ENCODE peak calls at places on chromosome 16, in five cellular contexts. One of them, this sample, is unnamed.
A peak's percentile ranks its signal among the peaks of the same experiment; 100 is the strongest.

GRCh38 chr16:79628501-79628975 is 28.0 kb upstream of the MAF start:
- DNase-seq in left lung: no peak
- DNase-seq in breast epithelium: no peak
- DNase-seq in HepG2: no peak
- DNase-seq in CD8-positive, alpha-beta memory T cell: no peak
- DNase-seq in this sample: no peak

GRCh38 chr16:26992661-26993365 is 73.9 kb upstream of the C16orf82 start:
- DNase-seq in left lung: no peak
- DNase-seq in breast epithelium: no peak
- DNase-seq in HepG2: no peak
- DNase-seq in CD8-positive, alpha-beta memory T cell: no peak
- DNase-seq in this sample: no peak

GRCh38 chr16:70715860-70716357 is 30.1 kb upstream of the MTSS2 start:
- DNase-seq in left lung: no peak
- DNase-seq in breast epithelium: peak; percentile 55
- DNase-seq in HepG2: no peak
- DNase-seq in CD8-positive, alpha-beta memory T cell: no peak
- DNase-seq in this sample: no peak

GRCh38 chr16:28112908-28113307 is 49.4 kb upstream of the GSG1L start:
- DNase-seq in left lung: no peak
- DNase-seq in breast epithelium: no peak
- DNase-seq in HepG2: no peak
- DNase-seq in CD8-positive, alpha-beta memory T cell: no peak
- DNase-seq in this sample: no peak

GRCh38 chr16:2980227-2981176 is at the start of gene PKMYT1:
- DNase-seq in left lung: peak; percentile 91
- DNase-seq in breast epithelium: peak; percentile 83
- DNase-seq in HepG2: peak; percentile 73
- DNase-seq in CD8-positive, alpha-beta memory T cell: peak; percentile 95
- DNase-seq in this sample: peak; percentile 96

GRCh38 chr16:17271687-17272086 is 199.1 kb downstream of the XYLT1 start:
- DNase-seq in left lung: no peak
- DNase-seq in breast epithelium: no peak
- DNase-seq in HepG2: no peak
- DNase-seq in CD8-positive, alpha-beta memory T cell: no peak
- DNase-seq in this sample: no peak

GRCh38 chr16:47888142-47888541 is 267.7 kb downstream of the ABCC12 start:
- DNase-seq in left lung: no peak
- DNase-seq in breast epithelium: no peak
- DNase-seq in HepG2: peak; percentile 75
- DNase-seq in CD8-positive, alpha-beta memory T cell: no peak
- DNase-seq in this sample: no peak

GRCh38 chr16:72042157-72042660 is 12.1 kb upstream of the HP start:
- DNase-seq in left lung: no peak
- DNase-seq in breast epithelium: peak; percentile 76
- DNase-seq in HepG2: peak; percentile 65
- DNase-seq in CD8-positive, alpha-beta memory T cell: no peak
- DNase-seq in this sample: no peak

GRCh38 chr16:13012591-13012990 is 111.2 kb downstream of the SHISA9 start:
- DNase-seq in left lung: no peak
- DNase-seq in breast epithelium: no peak
- DNase-seq in HepG2: no peak
- DNase-seq in CD8-positive, alpha-beta memory T cell: no peak
- DNase-seq in this sample: no peak

GRCh38 chr16:27240948-27241531 is 27.5 kb downstream of the NSMCE1 start:
- DNase-seq in left lung: peak; percentile 27
- DNase-seq in breast epithelium: no peak
- DNase-seq in HepG2: no peak
- DNase-seq in CD8-positive, alpha-beta memory T cell: no peak
- DNase-seq in this sample: peak; percentile 60

GRCh38 chr16:6684076-6684673 is 648.5 kb upstream of the RBFOX1 start:
- DNase-seq in left lung: no peak
- DNase-seq in breast epithelium: no peak
- DNase-seq in HepG2: peak; percentile 5
- DNase-seq in CD8-positive, alpha-beta memory T cell: no peak
- DNase-seq in this sample: no peak

GRCh38 chr16:56558024-56558747 is 6.7 kb upstream of the MT4 start:
- DNase-seq in left lung: no peak
- DNase-seq in breast epithelium: peak; percentile 63
- DNase-seq in HepG2: no peak
- DNase-seq in CD8-positive, alpha-beta memory T cell: no peak
- DNase-seq in this sample: peak; percentile 23

GRCh38 chr16:77298638-77299360 is 99.6 kb downstream of the SYCE1L start:
- DNase-seq in left lung: no peak
- DNase-seq in breast epithelium: no peak
- DNase-seq in HepG2: no peak
- DNase-seq in CD8-positive, alpha-beta memory T cell: no peak
- DNase-seq in this sample: no peak

GRCh38 chr16:85369741-85370528 is 243.2 kb upstream of the GSE1 start:
- DNase-seq in left lung: peak; percentile 59
- DNase-seq in breast epithelium: no peak
- DNase-seq in HepG2: peak; percentile 31
- DNase-seq in CD8-positive, alpha-beta memory T cell: peak; percentile 39
- DNase-seq in this sample: peak; percentile 82

GRCh38 chr16:1903220-1903574 is 15.0 kb downstream of the HS3ST6 start:
- DNase-seq in left lung: no peak
- DNase-seq in breast epithelium: no peak
- DNase-seq in HepG2: no peak
- DNase-seq in CD8-positive, alpha-beta memory T cell: no peak
- DNase-seq in this sample: no peak

GRCh38 chr16:79294568-79294967 is 306.0 kb downstream of the MAF start:
- DNase-seq in left lung: no peak
- DNase-seq in breast epithelium: no peak
- DNase-seq in HepG2: peak; percentile 6
- DNase-seq in CD8-positive, alpha-beta memory T cell: no peak
- DNase-seq in this sample: no peak

GRCh38 chr16:19434584-19434983 is 16.9 kb downstream of the TMC5 start:
- DNase-seq in left lung: no peak
- DNase-seq in breast epithelium: no peak
- DNase-seq in HepG2: no peak
- DNase-seq in CD8-positive, alpha-beta memory T cell: no peak
- DNase-seq in this sample: no peak

GRCh38 chr16:27473101-27473900 is 71.3 kb downstream of the IL21R start:
- DNase-seq in left lung: no peak
- DNase-seq in breast epithelium: no peak
- DNase-seq in HepG2: no peak
- DNase-seq in CD8-positive, alpha-beta memory T cell: no peak
- DNase-seq in this sample: no peak

GRCh38 chr16:3058173-3059030 is 7.0 kb upstream of the IL32 start:
- DNase-seq in left lung: peak; percentile 65
- DNase-seq in breast epithelium: peak; percentile 51
- DNase-seq in HepG2: peak; percentile 36
- DNase-seq in CD8-positive, alpha-beta memory T cell: peak; percentile 51
- DNase-seq in this sample: peak; percentile 81

GRCh38 chr16:3045758-3046505 is 429 bp upstream of the MMP25 start:
- DNase-seq in left lung: peak; percentile 51
- DNase-seq in breast epithelium: no peak
- DNase-seq in HepG2: no peak
- DNase-seq in CD8-positive, alpha-beta memory T cell: no peak
- DNase-seq in this sample: peak; percentile 75

GRCh38 chr16:83995756-83996155 is 27.7 kb downstream of the NECAB2 start:
- DNase-seq in left lung: no peak
- DNase-seq in breast epithelium: no peak
- DNase-seq in HepG2: no peak
- DNase-seq in CD8-positive, alpha-beta memory T cell: no peak
- DNase-seq in this sample: no peak

GRCh38 chr16:14289692-14290340 is 218.7 kb downstream of the MRTFB start:
- DNase-seq in left lung: no peak
- DNase-seq in breast epithelium: no peak
- DNase-seq in HepG2: peak; percentile 66
- DNase-seq in CD8-positive, alpha-beta memory T cell: no peak
- DNase-seq in this sample: no peak

GRCh38 chr16:65117701-65118448 is 4.0 kb downstream of the CDH11 start:
- DNase-seq in left lung: peak; percentile 50
- DNase-seq in breast epithelium: peak; percentile 60
- DNase-seq in HepG2: peak; percentile 59
- DNase-seq in CD8-positive, alpha-beta memory T cell: no peak
- DNase-seq in this sample: no peak

GRCh38 chr16:20175358-20175757 is 101.7 kb upstream of the GPR139 start:
- DNase-seq in left lung: no peak
- DNase-seq in breast epithelium: no peak
- DNase-seq in HepG2: no peak
- DNase-seq in CD8-positive, alpha-beta memory T cell: no peak
- DNase-seq in this sample: no peak

GRCh38 chr16:49608801-49609200 is 235.2 kb downstream of the C16orf78 start:
- DNase-seq in left lung: no peak
- DNase-seq in breast epithelium: no peak
- DNase-seq in HepG2: peak; percentile 39
- DNase-seq in CD8-positive, alpha-beta memory T cell: no peak
- DNase-seq in this sample: no peak

GRCh38 chr16:22375117-22375962 is 921 bp upstream of the CDR2 start:
- DNase-seq in left lung: no peak
- DNase-seq in breast epithelium: no peak
- DNase-seq in HepG2: peak; percentile 42
- DNase-seq in CD8-positive, alpha-beta memory T cell: no peak
- DNase-seq in this sample: no peak

GRCh38 chr16:20300312-20301097 is 26.8 kb downstream of the GP2 start:
- DNase-seq in left lung: peak; percentile 39
- DNase-seq in breast epithelium: no peak
- DNase-seq in HepG2: peak; percentile 71
- DNase-seq in CD8-positive, alpha-beta memory T cell: no peak
- DNase-seq in this sample: no peak

GRCh38 chr16:15434425-15435215 is at the start of gene BMERB1:
- DNase-seq in left lung: peak; percentile 46
- DNase-seq in breast epithelium: peak; percentile 23
- DNase-seq in HepG2: no peak
- DNase-seq in CD8-positive, alpha-beta memory T cell: peak; percentile 17
- DNase-seq in this sample: peak; percentile 70

GRCh38 chr16:79229371-79229770 is 371.2 kb downstream of the MAF start:
- DNase-seq in left lung: no peak
- DNase-seq in breast epithelium: no peak
- DNase-seq in HepG2: no peak
- DNase-seq in CD8-positive, alpha-beta memory T cell: no peak
- DNase-seq in this sample: no peak

GRCh38 chr16:50615891-50616290 is 65.2 kb downstream of the SNX20 start:
- DNase-seq in left lung: no peak
- DNase-seq in breast epithelium: no peak
- DNase-seq in HepG2: no peak
- DNase-seq in CD8-positive, alpha-beta memory T cell: no peak
- DNase-seq in this sample: no peak
- H3K4me1 ChIP-seq in left lung: no peaks in the 10 kb centered on the region
- H3K4me1 ChIP-seq in breast epithelium: no peaks in the 10 kb centered on the region
- H3K4me1 ChIP-seq in HepG2: peaks cover 100% of the 10 kb centered on the region
- H3K4me1 ChIP-seq in CD8-positive, alpha-beta memory T cell: peaks cover 11% of the 10 kb centered on the region
- H3K4me1 ChIP-seq in this sample: peaks cover 40% of the 10 kb centered on the region

GRCh38 chr16:67000384-67001158 is 12.2 kb downstream of the CES4A start:
- DNase-seq in left lung: peak; percentile 69
- DNase-seq in breast epithelium: peak; percentile 50
- DNase-seq in HepG2: no peak
- DNase-seq in CD8-positive, alpha-beta memory T cell: peak; percentile 54
- DNase-seq in this sample: peak; percentile 91
- H3K4me3 ChIP-seq in left lung: peak overlapping the region; percentile 51
- H3K4me3 ChIP-seq in breast epithelium: peak overlapping the region; percentile 62
- H3K4me3 ChIP-seq in HepG2: no peak overlapping the region
- H3K4me3 ChIP-seq in CD8-positive, alpha-beta memory T cell: peak overlapping the region; percentile 64
- H3K4me3 ChIP-seq in this sample: peak overlapping the region; percentile 65

GRCh38 chr16:88287219-88287618 is 95.5 kb upstream of the ZNF469 start:
- DNase-seq in left lung: no peak
- DNase-seq in breast epithelium: no peak
- DNase-seq in HepG2: peak; percentile 18
- DNase-seq in CD8-positive, alpha-beta memory T cell: no peak
- DNase-seq in this sample: no peak
- H3K9me3 ChIP-seq in left lung: peaks cover 25% of the 10 kb centered on the region
- H3K9me3 ChIP-seq in breast epithelium: peaks cover 23% of the 10 kb centered on the region
- H3K9me3 ChIP-seq in HepG2: peaks cover 37% of the 10 kb centered on the region
- H3K9me3 ChIP-seq in CD8-positive, alpha-beta memory T cell: no peaks in the 10 kb centered on the region
- H3K9me3 ChIP-seq in this sample: peaks cover 11% of the 10 kb centered on the region

GRCh38 chr16:82748026-82748425 is 121.3 kb downstream of the CDH13 start:
- DNase-seq in left lung: no peak
- DNase-seq in breast epithelium: no peak
- DNase-seq in HepG2: no peak
- DNase-seq in CD8-positive, alpha-beta memory T cell: no peak
- DNase-seq in this sample: no peak

GRCh38 chr16:82753821-82754220 is 127.1 kb downstream of the CDH13 start:
- DNase-seq in left lung: no peak
- DNase-seq in breast epithelium: no peak
- DNase-seq in HepG2: no peak
- DNase-seq in CD8-positive, alpha-beta memory T cell: no peak
- DNase-seq in this sample: no peak

GRCh38 chr16:82751020-82751419 is 124.3 kb downstream of the CDH13 start:
- DNase-seq in left lung: no peak
- DNase-seq in breast epithelium: no peak
- DNase-seq in HepG2: no peak
- DNase-seq in CD8-positive, alpha-beta memory T cell: no peak
- DNase-seq in this sample: no peak

GRCh38 chr16:82754716-82755513 is 128.1 kb downstream of the CDH13 start:
- DNase-seq in left lung: no peak
- DNase-seq in breast epithelium: no peak
- DNase-seq in HepG2: no peak
- DNase-seq in CD8-positive, alpha-beta memory T cell: no peak
- DNase-seq in this sample: no peak

GRCh38 chr16:82750078-82750477 is 123.3 kb downstream of the CDH13 start:
- DNase-seq in left lung: no peak
- DNase-seq in breast epithelium: no peak
- DNase-seq in HepG2: no peak
- DNase-seq in CD8-positive, alpha-beta memory T cell: no peak
- DNase-seq in this sample: no peak
- H3K4me1 ChIP-seq in left lung: no peaks in the 10 kb centered on the region
- H3K4me1 ChIP-seq in breast epithelium: no peaks in the 10 kb centered on the region
- H3K4me1 ChIP-seq in HepG2: no peaks in the 10 kb centered on the region
- H3K4me1 ChIP-seq in CD8-positive, alpha-beta memory T cell: no peaks in the 10 kb centered on the region
- H3K4me1 ChIP-seq in this sample: no peaks in the 10 kb centered on the region

GRCh38 chr16:30096862-30097563 is 1.0 kb upstream of the YPEL3 start:
- DNase-seq in left lung: no peak
- DNase-seq in breast epithelium: no peak
- DNase-seq in HepG2: no peak
- DNase-seq in CD8-positive, alpha-beta memory T cell: peak; percentile 46
- DNase-seq in this sample: no peak

GRCh38 chr16:30092373-30093010 is 768 bp upstream of the TBX6 start:
- DNase-seq in left lung: peak; percentile 92
- DNase-seq in breast epithelium: no peak
- DNase-seq in HepG2: peak; percentile 92
- DNase-seq in CD8-positive, alpha-beta memory T cell: peak; percentile 72
- DNase-seq in this sample: peak; percentile 92

GRCh38 chr16:30096105-30096861 is at the start of gene YPEL3:
- DNase-seq in left lung: peak; percentile 93
- DNase-seq in breast epithelium: peak; percentile 95
- DNase-seq in HepG2: peak; percentile 80
- DNase-seq in CD8-positive, alpha-beta memory T cell: peak; percentile 89
- DNase-seq in this sample: peak; percentile 96

GRCh38 chr16:30095166-30096078 is 591 bp downstream of the YPEL3 start:
- DNase-seq in left lung: no peak
- DNase-seq in breast epithelium: no peak
- DNase-seq in HepG2: no peak
- DNase-seq in CD8-positive, alpha-beta memory T cell: peak; percentile 27
- DNase-seq in this sample: peak; percentile 72

GRCh38 chr16:30094541-30095165 is 1.4 kb downstream of the YPEL3 start:
- DNase-seq in left lung: no peak
- DNase-seq in breast epithelium: no peak
- DNase-seq in HepG2: no peak
- DNase-seq in CD8-positive, alpha-beta memory T cell: no peak
- DNase-seq in this sample: no peak
- H3K4me3 ChIP-seq in left lung: peak overlapping the region; percentile 63
- H3K4me3 ChIP-seq in breast epithelium: peak overlapping the region; percentile 89
- H3K4me3 ChIP-seq in HepG2: no peak overlapping the region
- H3K4me3 ChIP-seq in CD8-positive, alpha-beta memory T cell: peak overlapping the region; percentile 78
- H3K4me3 ChIP-seq in this sample: peak overlapping the region; percentile 84

This sample was measured in upper lobe of right lung.